ENCODE peak calls at places on chromosomes 13 and 19, in ten cellular contexts. Q, H, E, V, K, A, Z, L, W and X are unnamed samples.

GRCh38 chr19:50481351-50482149 is 4.9 kb upstream of the GARIN5A start:
- DNase-seq in Q (no peak), H (no peak), E (no peak), V (no peak), K (no peak), A (no peak), Z (no peak), L (no peak), W (no peak), X (no peak)

GRCh38 chr13:99085139-99085845 is 107.4 kb upstream of the DOCK9 start:
- DNase-seq in Q (no peak), H (no peak), E (peak; percentile 38), V (no peak), K (no peak), A (no peak), Z (no peak), L (no peak), W (no peak), X (no peak)

GRCh38 chr19:48627211-48627864 is 8.0 kb downstream of the SPHK2 start:
- DNase-seq in Q (no peak), H (no peak), E (no peak), V (no peak), K (peak; percentile 38), A (no peak), Z (no peak), L (no peak), W (no peak), X (no peak)

GRCh38 chr19:5697022-5697889 is 7.2 kb downstream of the RPL36 start:
- DNase-seq in Q (no peak), H (no peak), E (no peak), V (no peak), K (no peak), A (no peak), Z (no peak), L (no peak), W (peak; percentile 21), X (no peak)

GRCh38 chr13:45811891-45812583 is 39.5 kb downstream of the SIAH3 start:
- DNase-seq in Q (no peak), H (no peak), E (no peak), V (no peak), K (peak; percentile 65), A (no peak), Z (no peak), L (no peak), W (no peak), X (no peak)

GRCh38 chr19:44050740-44051653 is 839 bp upstream of the ZNF223 start:
- DNase-seq in Q (no peak), H (no peak), E (no peak), V (peak; percentile 8), K (peak; percentile 50), A (peak; percentile 43), Z (no peak), L (no peak), W (no peak), X (no peak)

GRCh38 chr13:75876371-75877050 is 240.4 kb downstream of the LMO7 start:
- DNase-seq in Q (no peak), H (peak; percentile 53), E (peak; percentile 71), V (peak; percentile 80), K (peak; percentile 58), A (no peak), Z (peak; percentile 43), L (peak; percentile 26), W (peak; percentile 76), X (peak; percentile 26)

GRCh38 chr19:45428385-45429231 is 4.9 kb upstream of the ERCC1 start:
- DNase-seq in Q (peak; percentile 52), H (no peak), E (peak; percentile 89), V (peak; percentile 62), K (no peak), A (no peak), Z (no peak), L (no peak), W (no peak), X (no peak)

GRCh38 chr13:31797154-31797775 is 57.9 kb downstream of the RXFP2 start:
- DNase-seq in Q (no peak), H (no peak), E (peak; percentile 36), V (peak; percentile 70), K (peak; percentile 29), A (no peak), Z (peak; percentile 37), L (peak; percentile 2), W (no peak), X (no peak)

DNA sequence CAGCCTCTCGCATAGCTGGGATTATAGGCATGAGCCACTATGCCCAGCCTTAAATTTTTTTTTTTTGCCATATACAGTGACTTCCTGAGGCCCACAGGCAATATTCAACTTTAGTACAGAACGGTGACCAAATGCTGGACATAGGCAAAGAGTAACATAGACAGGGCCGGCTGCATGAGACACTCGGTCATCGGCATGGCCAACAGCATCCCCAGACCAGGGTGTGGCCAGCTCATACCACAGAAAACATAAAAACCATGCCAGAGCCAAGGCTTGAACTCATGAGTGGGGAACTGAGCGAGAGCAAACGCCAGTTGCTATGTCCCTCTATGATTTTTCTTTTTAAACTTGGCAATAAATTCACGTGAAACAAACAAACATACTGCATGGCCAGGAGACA is 17.0 kb downstream of the KANK2 start:
- DNase-seq in Q (no peak), H (no peak), E (no peak), V (peak; percentile 56), K (no peak), A (no peak), Z (no peak), L (no peak), W (no peak), X (no peak)
- H3K4me3 ChIP-seq in Q (no peak overlapping the region), H (no peak overlapping the region), E (no peak overlapping the region), V (no peak overlapping the region), K (no peak overlapping the region), A (no peak overlapping the region), Z (no peak overlapping the region), L (no peak overlapping the region), W (peak overlapping the region; percentile 51), X (no peak overlapping the region)

DNA sequence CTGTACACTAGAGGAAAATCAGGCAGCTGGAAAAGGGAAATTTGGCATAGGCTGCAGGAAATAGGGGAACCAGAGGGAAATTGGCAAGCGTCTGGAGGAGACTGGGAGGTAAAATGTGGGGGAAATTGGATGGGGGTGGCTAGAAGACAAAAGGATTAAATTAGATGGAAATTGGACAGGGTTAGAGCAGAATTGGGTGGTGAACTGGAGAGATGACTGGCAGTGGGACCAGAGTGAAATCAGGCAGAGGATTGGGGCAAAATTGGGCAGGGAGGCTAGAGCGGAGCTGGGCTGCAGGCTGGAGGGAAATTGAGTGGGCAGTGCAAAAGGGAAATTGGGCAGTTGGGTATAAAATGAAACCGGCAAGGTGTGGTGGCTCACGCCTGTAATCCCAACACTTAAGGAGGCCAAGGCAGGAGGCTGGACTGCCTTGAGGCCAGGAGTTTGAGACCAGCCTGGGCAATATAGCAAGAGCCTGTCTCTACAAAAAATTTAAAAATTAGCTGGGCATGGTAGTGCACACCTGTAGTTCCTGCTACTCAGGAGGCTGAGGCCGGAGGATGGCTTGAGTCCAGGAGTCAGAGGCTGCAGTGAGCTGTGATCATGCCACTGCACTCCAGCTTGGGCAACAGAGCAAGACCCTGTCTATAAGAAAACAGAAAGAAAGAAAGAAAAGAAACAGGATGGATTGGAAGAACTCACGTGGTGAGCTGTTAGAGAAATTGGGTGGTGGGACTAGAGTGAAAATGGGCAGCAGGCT is 7.5 kb downstream of the LRFN3 start:
- DNase-seq in Q (no peak), H (no peak), E (no peak), V (no peak), K (no peak), A (no peak), Z (no peak), L (no peak), W (no peak), X (no peak)
- TF ChIP-seq CTCF in Q (no peak), H (no peak), E (no peak), V (no peak), K (no peak), A (no peak), Z (no peak), L (no peak), W (no peak), X (no peak)

DNA sequence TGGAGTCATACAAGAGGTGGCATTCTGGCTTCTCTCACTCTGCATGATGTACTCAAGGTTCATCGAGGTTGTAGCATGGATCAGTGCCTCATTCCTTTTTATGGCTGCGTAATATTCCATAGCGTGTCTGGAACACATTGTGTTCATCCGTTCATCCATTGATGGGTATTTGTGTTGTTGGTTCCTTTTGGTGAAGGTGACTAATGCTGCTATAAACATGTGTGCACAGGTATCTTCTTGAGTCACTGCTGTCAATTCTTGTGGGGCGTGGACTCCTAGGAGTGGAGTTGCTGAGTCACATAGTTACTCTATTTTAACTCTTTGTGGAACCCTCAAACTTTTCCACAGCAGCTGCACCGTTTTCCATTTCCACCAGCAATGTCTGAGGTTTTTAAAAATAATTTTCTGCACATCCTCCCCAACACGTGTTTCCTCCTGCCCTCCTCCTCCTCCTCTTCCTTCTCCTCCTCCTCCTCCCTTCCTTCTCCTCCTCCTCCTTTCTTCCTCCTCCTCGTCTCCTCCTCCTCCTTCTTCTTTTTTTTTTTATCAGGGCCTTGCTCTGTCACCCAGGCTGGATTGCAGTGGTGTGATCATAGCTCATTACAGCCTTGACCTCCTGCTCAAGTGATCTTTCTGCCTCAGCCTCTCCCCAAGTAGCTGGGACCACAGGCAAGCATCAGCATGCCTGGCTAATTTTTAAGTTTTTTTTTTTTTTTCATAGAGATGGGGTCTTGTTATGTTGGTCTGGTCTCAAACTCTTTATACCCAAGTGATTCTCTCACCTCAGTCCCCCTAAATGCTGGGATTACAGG is 2.0 kb upstream of the TMEM221 start:
- DNase-seq in Q (no peak), H (no peak), E (no peak), V (no peak), K (peak; percentile 99), A (no peak), Z (no peak), L (no peak), W (peak; percentile 63), X (no peak)
- H3K4me3 ChIP-seq in Q (no peak overlapping the region), H (no peak overlapping the region), E (no peak overlapping the region), V (no peak overlapping the region), K (no peak overlapping the region), A (no peak overlapping the region), Z (no peak overlapping the region), L (no peak overlapping the region), W (no peak overlapping the region), X (no peak overlapping the region)

DNA sequence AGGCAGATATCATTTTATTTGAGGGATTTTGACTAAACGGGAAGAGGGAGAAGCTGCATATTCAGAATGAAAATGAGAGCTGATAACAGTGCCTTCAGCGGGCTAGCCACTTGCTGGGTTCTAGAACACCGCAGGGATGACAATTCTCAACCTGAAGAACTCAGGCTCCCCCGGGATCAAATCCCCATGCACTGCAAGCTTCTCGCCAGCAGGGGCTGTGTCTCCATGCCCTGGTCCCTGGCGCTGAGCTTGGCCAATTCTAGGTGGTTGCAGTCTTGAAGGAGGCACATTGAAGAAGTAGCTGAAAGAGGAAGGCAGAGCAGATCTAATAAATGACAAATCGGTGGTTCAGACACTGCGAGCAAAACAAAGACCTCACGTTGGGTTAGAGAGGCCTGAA is 128.7 kb downstream of the UQCRFS1 start:
- DNase-seq in Q (no peak), H (no peak), E (peak; percentile 46), V (peak; percentile 10), K (no peak), A (no peak), Z (no peak), L (no peak), W (peak; percentile 17), X (no peak)
- TF ChIP-seq CTCF in Q (no peak), H (no peak), E (peak; percentile 59), V (peak; percentile 37), K (no peak), A (no peak), Z (no peak), L (peak; percentile 13), W (peak; percentile 48), X (no peak)

GRCh38 chr13:68063181-68063580 is 833.0 kb upstream of the PCDH9 start:
- DNase-seq in Q (no peak), H (no peak), E (no peak), V (no peak), K (no peak), A (no peak), Z (no peak), L (no peak), W (no peak), X (no peak)
- H3K4me3 ChIP-seq in Q (no peak overlapping the region), H (no peak overlapping the region), E (no peak overlapping the region), V (no peak overlapping the region), K (no peak overlapping the region), A (no peak overlapping the region), Z (no peak overlapping the region), L (no peak overlapping the region), W (no peak overlapping the region), X (no peak overlapping the region)